ENCODE peak calls at places on chromosomes 12 and 14, in four cellular contexts. F, E, J and G are unnamed samples.

GRCh38 chr12:104603545-104603973 is 146.8 kb downstream of the CHST11 start:
- DNase-seq in F (no peak), J (no peak), E (no peak), G (no peak)

GRCh38 chr14:20334017-20334416 is 938 bp upstream of the CCNB1IP1 start:
- DNase-seq in J (no peak), E (no peak), F (no peak), G (no peak)

GRCh38 chr12:14913381-14913781 is 25.0 kb downstream of the ERP27 start:
- DNase-seq in J (no peak), E (no peak), F (peak; percentile 92), G (no peak)

GRCh38 chr12:124915249-124916236 is 1.1 kb upstream of the UBC start:
- DNase-seq in J (no peak), F (peak; percentile 59), E (no peak), G (peak; percentile 58)

GRCh38 chr12:989751-990278 is 1.2 kb upstream of the ERC1 start:
- DNase-seq in E (peak; percentile 69), J (no peak), F (no peak), G (no peak)

GRCh38 chr12:107207931-107208515 is 114.7 kb upstream of the CRY1 start:
- DNase-seq in E (no peak), J (no peak), F (no peak), G (no peak)

GRCh38 chr12:71533703-71534102 is 94.1 kb downstream of the LGR5 start:
- DNase-seq in F (no peak), J (no peak), E (no peak), G (no peak)

GRCh38 chr12:32501835-32502333 is 102.5 kb downstream of the FGD4 start:
- DNase-seq in F (no peak), J (no peak), E (peak; percentile 62), G (no peak)

GRCh38 chr12:12915654-12916053 is 24.3 kb downstream of the GPRC5A start:
- DNase-seq in E (no peak), F (no peak), J (no peak), G (no peak)

GRCh38 chr12:122834921-122835692 is at the start of gene HIP1R:
- DNase-seq in E (no peak), J (peak; percentile 41), F (no peak), G (peak; percentile 67)

GRCh38 chr12:107748472-107748871 is 12.5 kb downstream of the PRDM4 start:
- DNase-seq in F (no peak), E (peak; percentile 24), J (no peak), G (no peak)

GRCh38 chr14:58812050-58812690 is 174.4 kb downstream of the DACT1 start:
- DNase-seq in J (no peak), F (no peak), E (no peak), G (no peak)

GRCh38 chr12:49206389-49206788 is 17.5 kb upstream of the TUBA1A start:
- DNase-seq in F (no peak), E (no peak), J (no peak), G (no peak)

GRCh38 chr12:89556976-89557375 is 31.1 kb upstream of the POC1B start:
- DNase-seq in J (no peak), E (no peak), F (no peak), G (no peak)

GRCh38 chr12:15788266-15789214 is 648 bp downstream of the EPS8 start:
- DNase-seq in F (peak; percentile 46), J (no peak), E (no peak), G (no peak)

GRCh38 chr12:22083167-22083566 is 37.1 kb downstream of the CMAS start:
- DNase-seq in E (peak; percentile 16), J (no peak), F (no peak), G (no peak)

GRCh38 chr14:58626441-58626840 is 11.3 kb upstream of the DACT1 start:
- DNase-seq in E (no peak), F (no peak), J (no peak), G (no peak)

GRCh38 chr12:85527192-85527591 is 247.2 kb downstream of the ALX1 start:
- DNase-seq in J (no peak), F (no peak), E (no peak), G (no peak)